ENCODE peak calls at places on chromosomes 6 and 20, in five cellular contexts. M is H9, G is mesenchymal stem cell, E is H1, O is trophoblast cell. N is an unnamed sample.

GRCh38 chr6:141167945-141168344 is 964.8 kb upstream of the GJE1 start:
- DNase-seq in M (no peak), G (no peak), E (no peak), O (no peak), N (no peak)

GRCh38 chr20:62843656-62844055 is 18.0 kb downstream of the TCFL5 start:
- DNase-seq in M (no peak), G (no peak), E (no peak), O (peak; percentile 78), N (no peak)

GRCh38 chr6:148507774-148508173 is 165.1 kb downstream of the SASH1 start:
- DNase-seq in M (no peak), G (peak; percentile 96), E (no peak), O (no peak), N (no peak)

GRCh38 chr6:36924131-36924530 is 30.4 kb upstream of the PI16 start:
- DNase-seq in M (no peak), G (peak; percentile 25), E (no peak), O (no peak), N (no peak)

GRCh38 chr6:15444881-15445280 is 199.0 kb downstream of the JARID2 start:
- DNase-seq in M (no peak), G (peak; percentile 19), E (no peak), O (no peak), N (no peak)

GRCh38 chr6:33579828-33580714 is at the start of gene BAK1:
- DNase-seq in M (peak; percentile 95), G (peak; percentile 93), E (peak; percentile 87), O (peak; percentile 81), N (peak; percentile 81)

GRCh38 chr20:7420345-7420744 is 519.9 kb downstream of the HAO1 start:
- DNase-seq in M (no peak), G (no peak), E (no peak), O (no peak), N (no peak)

GRCh38 chr20:47352332-47353223 is 3.9 kb downstream of the ZMYND8 start:
- DNase-seq in M (no peak), G (no peak), E (no peak), O (no peak), N (no peak)

GRCh38 chr6:45901777-45902650 is 113.6 kb downstream of the CLIC5 start:
- DNase-seq in M (no peak), G (no peak), E (no peak), O (no peak), N (no peak)

GRCh38 chr6:134372603-134373281 is 54.8 kb upstream of the SGK1 start:
- DNase-seq in M (no peak), G (peak; percentile 91), E (no peak), O (peak; percentile 64), N (no peak)

GRCh38 chr6:130215526-130215925 is 7.2 kb downstream of the SAMD3 start:
- DNase-seq in M (peak; percentile 36), G (no peak), E (no peak), O (no peak), N (no peak)

GRCh38 chr20:50509923-50510705 is at the start of gene PTPN1:
- DNase-seq in M (peak; percentile 98), G (peak; percentile 99), E (peak; percentile 97), O (peak; percentile 100), N (peak; percentile 99)

GRCh38 chr20:50506270-50506579 is 4.0 kb upstream of the PTPN1 start:
- DNase-seq in M (no peak), G (no peak), E (no peak), O (no peak), N (no peak)

GRCh38 chr20:50501970-50502745 is 8.0 kb upstream of the PTPN1 start:
- DNase-seq in M (no peak), G (no peak), E (no peak), O (peak; percentile 28), N (no peak)

GRCh38 chr20:50508171-50508761 is 1.9 kb upstream of the PTPN1 start:
- DNase-seq in M (peak; percentile 31), G (no peak), E (no peak), O (peak; percentile 97), N (no peak)

GRCh38 chr20:50504231-50504823 is 5.9 kb upstream of the PTPN1 start:
- DNase-seq in M (no peak), G (peak; percentile 87), E (no peak), O (no peak), N (no peak)
- H3K18ac ChIP-seq in M (no peak overlapping the region), G (peak overlapping the region; percentile 64), E (no peak overlapping the region), O (no peak overlapping the region), N (no peak overlapping the region)

GRCh38 chr20:38965264-38965663 is 3.1 kb downstream of the DHX35 start:
- DNase-seq in M (no peak), G (no peak), E (no peak), O (no peak), N (no peak)

GRCh38 chr20:38969708-38970107 is 7.6 kb downstream of the DHX35 start:
- DNase-seq in M (no peak), G (no peak), E (no peak), O (no peak), N (no peak)

GRCh38 chr20:38970302-38970701 is 8.2 kb downstream of the DHX35 start:
- DNase-seq in M (no peak), G (peak; percentile 77), E (no peak), O (peak; percentile 60), N (no peak)

GRCh38 chr20:38963745-38964144 is 1.6 kb downstream of the DHX35 start:
- DNase-seq in M (no peak), G (no peak), E (no peak), O (no peak), N (no peak)

GRCh38 chr20:38968090-38968489 is 5.9 kb downstream of the DHX35 start:
- DNase-seq in M (no peak), G (no peak), E (no peak), O (no peak), N (no peak)
- H2AK5ac ChIP-seq in M (no peak overlapping the region), G (no peak overlapping the region), E (no peak overlapping the region), O (no peak overlapping the region), N (no peak overlapping the region)

GRCh38 chr6:44780161-44780560 is 392.7 kb downstream of the CDC5L start:
- DNase-seq in M (no peak), G (no peak), E (no peak), O (no peak), N (no peak)

GRCh38 chr6:44778513-44778912 is 391.0 kb downstream of the CDC5L start:
- DNase-seq in M (peak; percentile 41), G (no peak), E (no peak), O (no peak), N (no peak)

GRCh38 chr6:44775121-44775520 is 387.6 kb downstream of the CDC5L start:
- DNase-seq in M (no peak), G (no peak), E (no peak), O (no peak), N (no peak)

GRCh38 chr6:44779130-44779826 is 391.8 kb downstream of the CDC5L start:
- DNase-seq in M (no peak), G (no peak), E (no peak), O (peak; percentile 23), N (no peak)

GRCh38 chr6:44776344-44776743 is 388.8 kb downstream of the CDC5L start:
- DNase-seq in M (no peak), G (no peak), E (no peak), O (no peak), N (no peak)
- H2BK12ac ChIP-seq in M (no peak overlapping the region), G (no peak overlapping the region), E (no peak overlapping the region), O (no peak overlapping the region), N (no peak overlapping the region)

GRCh38 chr6:121844898-121845297 is 409.5 kb downstream of the GJA1 start:
- DNase-seq in M (no peak), G (no peak), E (no peak), O (no peak), N (no peak)

GRCh38 chr6:121847806-121848522 is 412.5 kb downstream of the GJA1 start:
- DNase-seq in M (no peak), G (no peak), E (no peak), O (peak; percentile 73), N (no peak)

GRCh38 chr6:121851056-121851455 is 415.6 kb downstream of the GJA1 start:
- DNase-seq in M (peak; percentile 74), G (peak; percentile 41), E (no peak), O (no peak), N (peak; percentile 82)

GRCh38 chr6:121848523-121849255 is 413.2 kb downstream of the GJA1 start:
- DNase-seq in M (no peak), G (no peak), E (no peak), O (no peak), N (no peak)

DNA sequence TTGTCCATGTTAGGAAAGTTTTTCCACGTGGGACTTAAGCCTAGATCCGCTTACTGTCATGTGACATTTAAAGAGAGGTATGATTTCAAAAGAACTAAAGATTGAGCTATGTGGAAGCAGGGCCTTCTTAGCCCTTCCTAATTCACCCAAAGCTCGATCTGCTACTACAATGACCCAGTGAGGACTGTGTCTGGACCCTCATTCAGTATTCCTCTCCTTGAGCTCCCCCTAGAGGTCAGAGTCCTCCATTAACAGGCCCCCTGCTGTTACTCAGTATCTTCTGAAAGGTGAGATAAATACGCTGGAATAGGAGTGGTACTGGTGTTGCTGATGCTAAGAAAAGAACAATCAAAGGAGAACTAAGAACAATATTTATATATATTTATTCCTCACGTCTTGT is 414.0 kb downstream of the GJA1 start:
- DNase-seq in M (peak; percentile 83), G (peak; percentile 80), E (peak; percentile 85), O (peak; percentile 78), N (peak; percentile 75)
- H3K18ac ChIP-seq in M (no peak overlapping the region), G (no peak overlapping the region), E (no peak overlapping the region), O (no peak overlapping the region), N (no peak overlapping the region)

N was measured in neuronal stem cell.